ENCODE peak calls at places on chromosomes 7 and 10, in four cellular contexts. F is activated CD4-positive, alpha-beta memory T cell treated with anti-CD3 and anti-CD28 coated beads for 36 hours; E is left ventricle myocardium superior; O is fibroblast of mammary gland. U is an unnamed sample.

GRCh38 chr7:142793156-142793555 is 22.4 kb downstream of the PRSS2 start:
- DNase-seq in F (no peak), E (no peak), O (no peak), U (no peak)

GRCh38 chr10:29157321-29157720 is 131.5 kb upstream of the LYZL1 start:
- DNase-seq in F (no peak), E (no peak), O (no peak), U (no peak)

GRCh38 chr10:59881640-59882039 is 24.7 kb downstream of the CCDC6 start:
- DNase-seq in F (no peak), E (no peak), O (no peak), U (no peak)

GRCh38 chr7:100602889-100603696 is 930 bp downstream of the PCOLCE start:
- DNase-seq in F (no peak), E (peak; percentile 86), O (peak; percentile 86), U (peak; percentile 94)

GRCh38 chr7:36984710-36985308 is 260.5 kb upstream of the AOAH start:
- DNase-seq in F (no peak), E (no peak), O (no peak), U (no peak)

GRCh38 chr7:142811154-142811737 is 40.5 kb downstream of the PRSS2 start:
- DNase-seq in F (peak; percentile 29), E (no peak), O (peak; percentile 65), U (peak; percentile 93)

GRCh38 chr10:6721480-6721879 is 141.4 kb upstream of the PRKCQ start:
- DNase-seq in F (no peak), E (peak; percentile 44), O (peak; percentile 99), U (peak; percentile 36)

GRCh38 chr10:21976739-21977138 is 26.8 kb downstream of the DNAJC1 start:
- DNase-seq in F (no peak), E (no peak), O (peak; percentile 62), U (peak; percentile 73)

GRCh38 chr7:52909935-52910334 is 125.5 kb upstream of the POM121L12 start:
- DNase-seq in F (no peak), E (no peak), O (no peak), U (no peak)

GRCh38 chr7:105905209-105905910 is 29.0 kb upstream of the ATXN7L1 start:
- DNase-seq in F (no peak), E (no peak), O (no peak), U (peak; percentile 82)

GRCh38 chr10:30422981-30423654 is 10.9 kb upstream of the MAP3K8 start:
- DNase-seq in F (no peak), E (peak; percentile 64), O (peak; percentile 31), U (peak; percentile 89)

GRCh38 chr10:132790934-132791829 is 5.2 kb upstream of the NKX6-2 start:
- DNase-seq in F (no peak), E (no peak), O (no peak), U (no peak)

GRCh38 chr7:25856056-25856780 is 295.8 kb upstream of the NFE2L3 start:
- DNase-seq in F (no peak), E (no peak), O (peak; percentile 52), U (peak; percentile 36)

GRCh38 chr7:4929005-4929404 is 30.0 kb downstream of the MMD2 start:
- DNase-seq in F (no peak), E (no peak), O (no peak), U (no peak)

GRCh38 chr10:76558996-76559888 is 1078.4 kb downstream of the KCNMA1 start:
- DNase-seq in F (no peak), E (no peak), O (peak; percentile 54), U (no peak)

GRCh38 chr10:33280217-33280616 is 54.2 kb downstream of the NRP1 start:
- DNase-seq in F (no peak), E (no peak), O (peak; percentile 52), U (no peak)

U was measured in GM23338.